ENCODE peak calls at places on chromosomes 16 and 17, in ten cellular contexts. Z is stimulated activated CD8-positive, alpha-beta memory T cell treated with anti-CD3 and anti-CD28 coated beads, Interleukin-15, amount 100 ng/mL, for 48 hours; M is effector CD4-positive, alpha-beta T cell; A is NCI-H1092 treated with DMSO at 0.1 percent for 48 hours; S is neural progenitor cell; W is HCT116; G is Calu3; E is mucosa of gallbladder; P is left ventricle myocardium inferior; I is activated CD8-positive, alpha-beta T cell treated with anti-CD3 and anti-CD28 coated beads, Interleukin-2, amount 10 ng/mL, durations not matched to agents 7 days and 5 days. U is an unnamed sample.

GRCh38 chr17:39508987-39509386 is 47.7 kb downstream of the CDK12 start:
- DNase-seq in G (peak), A (no peak), S (no peak), E (no peak), I (no peak), M (no peak), W (no peak), Z (no peak), P (no peak), U (no peak)

GRCh38 chr17:54968954-54969400 is 412 bp downstream of the STXBP4 start:
- DNase-seq in E (no peak), M (no peak), Z (no peak), S (no peak), I (peak), A (peak), P (no peak), W (no peak), G (peak), U (no peak)

GRCh38 chr17:63275318-63275967 is 170.7 kb downstream of the CYB561 start:
- DNase-seq in E (no peak), M (no peak), A (no peak), I (no peak), S (no peak), Z (peak), W (peak), G (peak), P (no peak), U (no peak)

GRCh38 chr16:31177136-31177535 is 2.8 kb upstream of the FUS start:
- DNase-seq in M (peak), A (no peak), S (no peak), G (no peak), E (no peak), Z (no peak), P (no peak), W (no peak), I (peak), U (no peak)

GRCh38 chr16:53131363-53132071 is 76.7 kb downstream of the CHD9 start:
- DNase-seq in E (peak), W (no peak), G (peak), A (peak), P (peak), I (peak), S (no peak), M (peak), Z (peak), U (peak)

GRCh38 chr17:75110307-75110937 is 653 bp downstream of the ARMC7 start:
- DNase-seq in G (peak), M (no peak), W (no peak), Z (no peak), S (peak), E (no peak), A (no peak), P (no peak), I (peak), U (peak)

GRCh38 chr17:64196626-64197025 is 66.4 kb downstream of the TEX2 start:
- DNase-seq in P (no peak), I (no peak), M (no peak), G (no peak), S (no peak), E (no peak), Z (no peak), W (no peak), A (no peak), U (no peak)

GRCh38 chr17:37598145-37598544 is 11.1 kb downstream of the SYNRG start:
- DNase-seq in E (no peak), I (no peak), A (no peak), Z (no peak), S (no peak), M (no peak), P (no peak), G (no peak), W (no peak), U (no peak)

GRCh38 chr17:81939881-81940385 is 2.8 kb upstream of the PYCR1 start:
- DNase-seq in E (no peak), A (no peak), P (peak), S (no peak), G (no peak), Z (no peak), W (no peak), M (no peak), I (no peak), U (peak)

GRCh38 chr17:68621065-68621464 is 19.9 kb upstream of the FAM20A start:
- DNase-seq in W (no peak), Z (no peak), S (no peak), M (no peak), I (no peak), G (no peak), E (no peak), A (no peak), P (no peak), U (no peak)

GRCh38 chr17:56159764-56160394 is 6.6 kb downstream of the ANKFN1 start:
- DNase-seq in M (no peak), G (no peak), S (peak), W (no peak), A (no peak), E (no peak), P (no peak), I (no peak), Z (no peak), U (no peak)

GRCh38 chr17:40191237-40192208 is 14.3 kb downstream of the RAPGEFL1 start:
- DNase-seq in A (peak), G (no peak), M (peak), P (peak), W (peak), I (peak), E (peak), Z (peak), S (peak), U (peak)

GRCh38 chr16:1923299-1924034 is 5.3 kb upstream of the HS3ST6 start:
- DNase-seq in Z (no peak), E (no peak), I (no peak), S (peak), P (no peak), G (peak), M (no peak), W (peak), A (no peak), U (no peak)

GRCh38 chr17:77884019-77884418 is 74.5 kb upstream of the TNRC6C start:
- DNase-seq in P (no peak), Z (no peak), I (no peak), S (peak), E (no peak), M (no peak), G (no peak), A (peak), W (no peak), U (no peak)

GRCh38 chr17:50830994-50831393 is 4.4 kb upstream of the WFIKKN2 start:
- DNase-seq in E (no peak), W (no peak), I (no peak), P (no peak), A (no peak), M (no peak), G (no peak), S (peak), Z (no peak), U (no peak)

GRCh38 chr17:17758443-17758842 is 77.2 kb downstream of the RAI1 start:
- DNase-seq in W (no peak), I (no peak), Z (no peak), G (no peak), S (no peak), P (no peak), E (no peak), M (no peak), A (peak), U (no peak)

GRCh38 chr17:79549111-79549915 is 61.5 kb downstream of the RBFOX3 start:
- DNase-seq in M (no peak), G (no peak), A (no peak), E (no peak), I (no peak), S (peak), P (no peak), Z (no peak), W (no peak), U (no peak)

GRCh38 chr17:77089118-77089477 is 51.7 kb upstream of the SEC14L1 start:
- DNase-seq in W (no peak), Z (no peak), M (no peak), G (peak), P (no peak), E (no peak), A (peak), S (no peak), I (peak), U (no peak)

GRCh38 chr17:7579001-7579838 is at the start of gene CD68:
- DNase-seq in P (peak), A (no peak), S (no peak), E (peak), M (no peak), W (peak), Z (peak), I (peak), G (peak), U (peak)

GRCh38 chr17:76473541-76473985 is 6.2 kb downstream of the AANAT start:
- DNase-seq in W (no peak), G (no peak), E (no peak), I (peak), A (no peak), Z (no peak), P (no peak), S (peak), M (no peak), U (no peak)

GRCh38 chr17:68248199-68248825 is 469 bp downstream of the AMZ2 start:
- DNase-seq in M (no peak), E (peak), Z (no peak), I (no peak), A (no peak), G (no peak), S (no peak), P (no peak), W (no peak), U (no peak)

GRCh38 chr17:60501589-60501988 is 24.5 kb downstream of the APPBP2 start:
- DNase-seq in E (no peak), A (no peak), P (no peak), G (no peak), I (no peak), M (no peak), Z (no peak), W (no peak), S (no peak), U (no peak)

GRCh38 chr17:20273741-20274500 is 193.4 kb downstream of the LGALS9B start:
- DNase-seq in G (no peak), A (no peak), E (no peak), M (no peak), Z (no peak), I (peak), S (no peak), W (no peak), P (no peak), U (no peak)

GRCh38 chr16:82755570-82756282 is 129.0 kb downstream of the CDH13 start:
- DNase-seq in I (no peak), A (peak), S (peak), G (no peak), M (no peak), Z (no peak), P (no peak), W (no peak), E (no peak), U (no peak)

U was measured in left ventricle myocardium superior.